ENCODE peak calls at places on chromosome 4, in eight cellular contexts. F, V, Y, D, W, U, E and Q are unnamed samples.

GRCh38 chr4:76626686-76627465 is 191.8 kb downstream of the SHROOM3 start:
- DNase-seq in D (no peak), V (no peak), U (peak), F (no peak), Y (peak), E (no peak), W (no peak), Q (no peak)

GRCh38 chr4:113849771-113850170 is 88.2 kb upstream of the CAMK2D start:
- DNase-seq in D (no peak), E (no peak), W (no peak), U (no peak), V (no peak), F (peak), Y (no peak), Q (no peak)

GRCh38 chr4:752196-752861 is 46.7 kb downstream of the PCGF3 start:
- DNase-seq in V (no peak), F (no peak), E (no peak), W (peak), D (no peak), Y (no peak), U (no peak), Q (no peak)

GRCh38 chr4:108685036-108685686 is 34.8 kb downstream of the OSTC start:
- DNase-seq in W (no peak), E (no peak), Y (no peak), V (no peak), F (no peak), D (no peak), U (no peak), Q (no peak)

GRCh38 chr4:87589531-87589930 is 18.8 kb upstream of the DSPP start:
- DNase-seq in E (no peak), Y (no peak), U (no peak), W (no peak), V (no peak), F (no peak), D (no peak), Q (no peak)

GRCh38 chr4:40874331-40874730 is 124.6 kb downstream of the NSUN7 start:
- DNase-seq in U (no peak), F (no peak), V (no peak), Y (no peak), W (no peak), D (no peak), E (no peak), Q (no peak)

GRCh38 chr4:176794151-176794550 is 1.4 kb upstream of the VEGFC start:
- DNase-seq in U (no peak), Y (peak), E (no peak), V (no peak), W (no peak), D (no peak), F (no peak), Q (no peak)

GRCh38 chr4:5710962-5711478 is at the start of gene EVC:
- DNase-seq in U (peak), V (peak), Y (peak), F (peak), E (peak), D (peak), W (peak), Q (peak)

GRCh38 chr4:22458112-22458511 is 57.8 kb downstream of the ADGRA3 start:
- DNase-seq in W (no peak), E (peak), D (no peak), F (no peak), Y (no peak), V (no peak), U (no peak), Q (no peak)

GRCh38 chr4:74037076-74037475 is 1.4 kb downstream of the CXCL3 start:
- DNase-seq in E (no peak), F (no peak), Y (no peak), W (no peak), D (no peak), V (no peak), U (no peak), Q (no peak)
- TF ChIP-seq POLR2A in E (no peak), F (no peak), Y (no peak), W (no peak), D (no peak), V (no peak), U (no peak), Q (no peak)

DNA sequence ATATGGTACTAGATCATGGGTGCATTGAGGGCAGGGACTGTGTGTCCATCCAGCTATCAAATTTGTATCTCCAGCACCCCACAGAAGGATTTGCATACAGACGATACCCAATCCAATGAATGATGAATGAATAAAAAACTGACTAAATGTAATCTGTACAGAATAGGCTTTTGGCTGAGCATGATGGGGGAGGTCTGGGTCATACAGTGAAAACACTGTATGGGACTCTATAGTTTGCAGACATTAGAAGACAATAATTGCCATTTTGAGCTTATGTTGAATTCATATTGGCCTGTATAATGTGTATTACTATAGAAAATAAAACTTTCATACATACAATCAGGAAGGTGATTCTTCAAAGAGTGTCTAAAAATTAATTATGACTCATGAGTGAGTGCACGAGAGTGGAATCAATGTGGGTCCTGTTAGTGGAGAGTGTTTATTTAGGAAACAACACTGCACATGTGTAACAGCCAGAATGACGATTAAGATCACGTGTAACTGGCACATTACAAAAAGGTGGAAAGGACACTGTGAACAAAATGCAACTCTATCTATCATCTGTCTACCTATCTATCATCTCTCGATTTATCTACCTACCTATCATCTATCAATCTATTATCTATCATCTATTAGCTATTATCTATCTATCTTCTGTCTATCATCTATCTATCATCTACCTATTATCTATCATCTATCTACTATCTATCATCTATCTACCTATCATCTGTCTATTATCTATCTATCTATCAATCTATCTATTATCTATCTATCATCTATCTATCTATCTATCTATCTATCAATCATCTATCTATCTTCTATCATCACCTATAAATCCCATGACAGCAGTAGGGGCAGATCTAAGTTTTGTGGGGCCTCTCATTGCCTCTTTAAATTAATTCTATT is 201.3 kb downstream of the PTTG2 start:
- DNase-seq in V (no peak), F (no peak), U (no peak), D (no peak), W (no peak), E (no peak), Y (no peak), Q (no peak)
- H3K27ac ChIP-seq in V (peak), F (no peak), U (peak), D (no peak), W (no peak), E (no peak), Y (peak), Q (peak)

GRCh38 chr4:1856920-1857699 is 1.2 kb upstream of the LETM1 start:
- DNase-seq in D (no peak), E (no peak), U (no peak), F (peak), W (no peak), V (peak), Y (no peak), Q (no peak)

GRCh38 chr4:1857931-1858330 is 2.0 kb upstream of the LETM1 start:
- DNase-seq in F (no peak), W (no peak), E (no peak), Y (no peak), U (no peak), V (no peak), D (no peak), Q (no peak)

GRCh38 chr4:1854752-1855151 is 1.2 kb downstream of the LETM1 start:
- DNase-seq in V (no peak), W (no peak), D (no peak), F (no peak), U (no peak), Y (no peak), E (no peak), Q (no peak)

GRCh38 chr4:1855334-1856070 is 454 bp downstream of the LETM1 start:
- DNase-seq in U (no peak), Y (no peak), D (no peak), F (peak), E (no peak), V (peak), W (no peak), Q (no peak)

GRCh38 chr4:1856071-1856919 is at the start of gene LETM1:
- DNase-seq in D (peak), U (peak), E (peak), W (peak), Y (peak), F (peak), V (peak), Q (peak)
- TF ChIP-seq POLR2A in D (peak), U (peak), E (peak), W (peak), Y (peak), F (peak), V (peak), Q (no peak)

DNA sequence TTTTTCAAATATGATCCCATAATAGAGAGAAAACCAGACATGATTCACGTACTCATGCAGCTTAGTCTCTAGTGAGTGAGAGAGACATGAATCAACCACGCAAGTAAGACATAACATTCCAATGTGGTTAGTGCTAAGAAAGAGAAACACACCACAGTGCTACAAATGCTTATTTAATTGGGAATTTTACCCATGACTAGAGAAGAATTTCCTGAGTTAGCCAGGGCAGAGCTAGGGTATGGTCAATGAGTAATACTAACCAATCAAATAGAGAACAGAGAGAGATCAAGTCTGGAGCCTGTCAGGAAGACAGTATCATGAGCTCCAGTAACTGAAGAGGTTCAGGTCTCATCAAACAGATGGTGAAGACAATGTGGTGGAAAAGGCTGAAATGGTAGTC is 495.2 kb downstream of the PDGFC start:
- DNase-seq in F (no peak), U (peak), E (no peak), Y (peak), D (no peak), V (no peak), W (no peak), Q (no peak)
- H3K27ac ChIP-seq in F (no peak), U (no peak), E (no peak), Y (no peak), D (no peak), V (no peak), W (no peak), Q (no peak)

GRCh38 chr4:173528378-173529321 is 1.4 kb downstream of the HAND2 start:
- DNase-seq in Y (no peak), V (no peak), D (no peak), F (peak), E (no peak), W (peak), U (no peak), Q (no peak)
- TF ChIP-seq POLR2A in Y (no peak), V (no peak), D (no peak), F (no peak), E (no peak), W (no peak), U (no peak), Q (no peak)

GRCh38 chr4:54092405-54092759 is 7.6 kb upstream of the GSX2 start:
- DNase-seq in D (no peak), Y (no peak), E (no peak), U (no peak), W (no peak), F (no peak), V (no peak), Q (no peak)

GRCh38 chr4:54090404-54090803 is 9.6 kb upstream of the GSX2 start:
- DNase-seq in W (no peak), V (no peak), F (no peak), D (no peak), E (no peak), U (no peak), Y (no peak), Q (no peak)

GRCh38 chr4:54090804-54091623 is 8.9 kb upstream of the GSX2 start:
- DNase-seq in W (peak), Y (peak), E (peak), V (peak), D (peak), U (peak), F (peak), Q (peak)

GRCh38 chr4:54092800-54093608 is 7.0 kb upstream of the GSX2 start:
- DNase-seq in Y (no peak), V (no peak), D (no peak), W (peak), U (no peak), E (no peak), F (no peak), Q (no peak)

DNA sequence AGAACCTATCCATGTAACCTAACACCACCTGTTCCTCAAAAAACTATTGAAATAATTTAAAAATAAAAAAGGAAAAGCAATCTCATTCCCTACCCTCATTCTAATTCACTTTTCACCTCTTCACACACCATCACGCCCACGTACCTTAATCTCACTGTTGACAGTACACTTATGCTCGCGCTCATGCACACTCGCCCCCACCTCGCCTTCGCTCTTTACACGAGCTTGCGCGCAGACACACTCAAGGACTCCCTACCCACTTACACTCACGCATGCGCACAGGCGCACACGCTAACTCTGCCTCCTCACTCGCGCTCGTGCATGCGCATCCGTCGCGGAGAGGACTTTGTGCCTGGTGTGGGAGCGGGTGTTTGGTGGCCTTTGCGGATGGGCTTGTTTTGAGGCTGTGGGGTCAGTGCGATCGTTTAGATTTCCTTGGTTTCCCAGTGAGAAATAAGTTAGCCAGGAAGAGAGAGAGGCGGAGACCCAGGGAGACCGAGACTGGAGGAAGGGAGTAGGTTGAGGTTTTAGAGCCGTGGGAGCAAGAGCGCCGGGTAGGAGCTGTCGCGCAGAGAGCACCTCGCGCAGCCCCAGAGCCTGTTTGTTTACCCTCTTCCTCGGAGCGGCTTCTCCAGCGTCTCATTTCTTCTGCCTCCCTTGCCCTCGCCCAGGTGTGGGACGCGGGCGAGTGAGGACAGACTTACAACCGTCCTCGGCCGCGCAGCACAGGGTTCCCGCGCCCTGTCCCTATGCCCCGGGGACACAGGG is 8.1 kb upstream of the GSX2 start:
- DNase-seq in V (peak), Y (peak), U (peak), W (peak), E (peak), F (peak), D (peak), Q (peak)
- H3K27ac ChIP-seq in V (no peak), Y (peak), U (peak), W (no peak), E (peak), F (no peak), D (no peak), Q (no peak)